ENCODE peak calls at places on chromosomes 7 and 10, in five cellular contexts. H is brain microvascular endothelial cell, O is psoas muscle, N is astrocyte, V is A549. P is an unnamed sample.

GRCh38 chr7:1698951-1699350 is 28.9 kb downstream of the ELFN1 start:
- DNase-seq in H (no peak), O (no peak), N (no peak), V (no peak), P (no peak)

GRCh38 chr7:155635817-155636216 is 8.6 kb upstream of the RBM33 start:
- DNase-seq in H (no peak), O (no peak), N (no peak), V (no peak), P (no peak)

GRCh38 chr7:122300607-122301079 is 3.9 kb downstream of the FEZF1 start:
- DNase-seq in H (no peak), O (no peak), N (peak), V (no peak), P (no peak)

GRCh38 chr10:22816298-22816653 is 101.9 kb upstream of the PIP4K2A start:
- DNase-seq in H (peak), O (no peak), N (peak), V (peak), P (peak)

GRCh38 chr10:71812913-71813590 is 38.0 kb downstream of the PSAP start:
- DNase-seq in H (no peak), O (no peak), N (no peak), V (no peak), P (no peak)

GRCh38 chr7:106891545-106892410 is 26.7 kb downstream of the PIK3CG start:
- DNase-seq in H (no peak), O (no peak), N (no peak), V (no peak), P (no peak)

GRCh38 chr10:70528726-70529362 is 50.3 kb downstream of the PALD1 start:
- DNase-seq in H (peak), O (no peak), N (peak), V (peak), P (no peak)

GRCh38 chr10:77191324-77192049 is 446.1 kb downstream of the KCNMA1 start:
- DNase-seq in H (no peak), O (no peak), N (no peak), V (no peak), P (no peak)

GRCh38 chr10:18140149-18140956 is at the start of gene CACNB2:
- DNase-seq in H (no peak), O (peak), N (peak), V (no peak), P (no peak)

GRCh38 chr7:74023037-74023436 is 4.9 kb upstream of the ELN start:
- DNase-seq in H (peak), O (peak), N (peak), V (peak), P (no peak)
- TF ChIP-seq CTCF in H (peak), O (no peak), N (no peak), V (no peak), P (peak)

GRCh38 chr7:4613855-4614548 is 68.1 kb upstream of the FOXK1 start:
- DNase-seq in H (peak), O (peak), N (peak), V (no peak), P (no peak)
- H3K4me3 ChIP-seq in H (no peak), O (peak), N (peak), V (no peak), P (no peak)

GRCh38 chr10:119919823-119920222 is 27.3 kb downstream of the SEC23IP start:
- DNase-seq in H (no peak), O (no peak), N (no peak), V (no peak), P (no peak)

GRCh38 chr10:119919271-119919670 is 26.7 kb downstream of the SEC23IP start:
- DNase-seq in H (no peak), O (no peak), N (no peak), V (no peak), P (no peak)

DNA sequence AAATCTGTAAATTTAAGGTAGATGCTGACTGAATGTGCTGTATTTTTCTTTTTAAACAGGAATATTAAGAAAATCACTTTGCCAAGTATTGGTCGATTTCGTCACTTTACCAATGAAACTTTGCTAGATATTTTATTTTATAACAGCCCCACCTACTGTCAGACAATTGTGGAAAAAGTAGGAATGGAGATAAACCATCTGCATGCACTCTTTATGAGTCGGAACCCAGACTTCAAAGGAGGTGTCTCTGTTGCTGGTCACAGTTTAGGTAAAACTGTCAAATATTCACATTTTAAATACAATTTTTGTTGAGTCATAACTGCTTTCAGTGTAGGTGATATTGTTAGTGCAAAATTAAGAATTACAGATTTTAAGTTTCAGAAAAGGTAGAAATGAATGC is 25.2 kb downstream of the SEC23IP start:
- DNase-seq in H (no peak), O (no peak), N (no peak), V (no peak), P (no peak)
- TF ChIP-seq CTCF in H (peak), O (no peak), N (no peak), V (peak), P (no peak)

GRCh38 chr7:151089893-151090730 is 3.8 kb downstream of the AGAP3 start:
- DNase-seq in H (no peak), O (no peak), N (no peak), V (no peak), P (no peak)
- H3K4me3 ChIP-seq in H (no peak), O (no peak), N (no peak), V (no peak), P (no peak)

DNA sequence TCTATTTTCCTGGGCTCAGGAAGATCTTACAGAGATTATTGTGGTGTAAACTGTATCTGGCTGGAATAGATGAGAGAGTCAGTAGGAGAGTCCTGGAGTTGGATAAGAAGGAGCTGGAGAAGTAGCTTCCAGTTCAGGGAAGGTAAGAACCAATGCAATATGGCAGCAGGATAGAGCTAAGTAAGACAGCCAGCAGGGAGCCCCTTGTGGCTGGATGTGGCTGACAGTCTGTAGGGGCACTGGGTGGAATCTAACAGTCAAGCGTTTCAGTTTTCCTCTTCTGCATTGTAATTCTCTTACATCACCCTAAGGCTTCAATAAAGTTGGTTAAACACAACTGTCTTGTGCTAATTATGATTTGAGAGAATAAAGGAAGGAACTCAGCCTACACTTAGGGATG is 105.8 kb upstream of the EEPD1 start:
- DNase-seq in H (no peak), O (no peak), N (no peak), V (no peak), P (no peak)
- TF ChIP-seq CTCF in H (peak), O (peak), N (no peak), V (no peak), P (peak)

GRCh38 chr7:22549667-22550513 is 49.9 kb upstream of the STEAP1B start:
- DNase-seq in H (peak), O (no peak), N (no peak), V (no peak), P (no peak)
- H3K4me3 ChIP-seq in H (peak), O (peak), N (peak), V (peak), P (peak)

DNA sequence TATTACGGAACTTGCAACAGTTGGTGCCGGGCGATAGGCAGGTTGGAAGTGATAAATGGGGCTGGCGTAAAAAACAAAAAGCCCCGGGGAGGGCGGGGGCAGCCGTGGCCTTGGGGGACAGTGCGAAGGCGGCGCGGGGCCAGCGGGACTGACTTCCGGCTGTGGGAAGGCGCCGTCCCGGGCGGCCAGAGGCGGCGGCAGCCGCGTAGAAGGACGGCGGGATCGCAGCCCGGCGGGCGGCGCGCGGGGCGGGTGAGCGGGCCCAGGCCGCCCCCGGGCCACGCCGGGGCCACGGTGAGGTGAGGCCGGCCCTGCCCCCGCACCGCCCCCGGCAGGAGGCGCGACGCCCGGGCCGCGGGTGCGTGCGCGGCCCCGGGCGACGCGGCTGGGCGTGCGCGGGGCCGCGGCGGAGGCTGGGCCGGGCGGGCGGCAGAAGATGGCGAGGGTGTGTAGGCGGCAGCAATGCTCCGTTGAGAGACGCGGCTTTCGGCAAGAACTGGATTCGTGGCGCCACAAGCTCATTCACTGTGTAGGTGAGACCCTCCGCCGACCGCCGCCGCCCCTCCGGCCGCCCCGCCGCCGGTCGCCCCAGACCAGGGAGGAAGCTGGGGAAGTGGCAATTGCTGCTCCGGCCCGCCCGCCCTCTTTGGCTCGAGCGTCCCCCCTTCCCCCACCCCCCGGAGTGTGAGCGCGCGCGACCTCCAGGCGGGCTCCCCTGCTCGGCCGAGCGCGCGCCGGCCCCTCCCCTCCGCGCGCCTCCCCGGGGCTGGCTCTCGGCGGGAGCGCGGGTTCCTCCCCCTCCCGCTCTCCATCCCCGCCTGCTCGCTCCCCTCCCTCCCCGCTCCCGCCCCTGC is at the start of gene LCOR:
- DNase-seq in H (peak), O (peak), N (peak), V (peak), P (no peak)
- TF ChIP-seq CTCF in H (no peak), O (no peak), N (no peak), V (no peak), P (no peak)

P was measured in BJ.